ENCODE peak calls at places on chromosomes 7 and 10, in nine cellular contexts. One of them, this sample, is unnamed.

GRCh38 chr7:111266613-111267012 is 175.7 kb downstream of the LRRN3 start:
- DNase-seq in heart right ventricle: no peak
- DNase-seq in Caco-2: no peak
- DNase-seq in fibroblast of lung: peak
- DNase-seq in CD8-positive, alpha-beta T cell: no peak
- DNase-seq in HFF-Myc: peak
- DNase-seq in fibroblast of mammary gland: peak
- DNase-seq in BJ: peak
- DNase-seq in pancreas: no peak
- DNase-seq in this sample: peak

GRCh38 chr7:91527460-91527859 is 263.2 kb downstream of the FZD1 start:
- DNase-seq in fibroblast of lung: no peak
- DNase-seq in BJ: no peak
- DNase-seq in pancreas: no peak
- DNase-seq in CD8-positive, alpha-beta T cell: no peak
- DNase-seq in Caco-2: no peak
- DNase-seq in heart right ventricle: no peak
- DNase-seq in HFF-Myc: no peak
- DNase-seq in fibroblast of mammary gland: no peak
- DNase-seq in this sample: no peak

GRCh38 chr10:26810435-26811026 is 50.2 kb downstream of the ABI1 start:
- DNase-seq in BJ: no peak
- DNase-seq in CD8-positive, alpha-beta T cell: no peak
- DNase-seq in pancreas: no peak
- DNase-seq in Caco-2: no peak
- DNase-seq in fibroblast of lung: no peak
- DNase-seq in HFF-Myc: peak
- DNase-seq in fibroblast of mammary gland: peak
- DNase-seq in heart right ventricle: no peak
- DNase-seq in this sample: no peak

GRCh38 chr7:136294977-136295376 is 317.8 kb upstream of the MTPN start:
- DNase-seq in fibroblast of lung: no peak
- DNase-seq in fibroblast of mammary gland: no peak
- DNase-seq in Caco-2: no peak
- DNase-seq in pancreas: no peak
- DNase-seq in CD8-positive, alpha-beta T cell: no peak
- DNase-seq in HFF-Myc: no peak
- DNase-seq in heart right ventricle: no peak
- DNase-seq in BJ: no peak
- DNase-seq in this sample: no peak

GRCh38 chr7:1566687-1567081 is 3.1 kb downstream of the PSMG3 start:
- DNase-seq in Caco-2: no peak
- DNase-seq in heart right ventricle: no peak
- DNase-seq in fibroblast of mammary gland: no peak
- DNase-seq in HFF-Myc: no peak
- DNase-seq in pancreas: no peak
- DNase-seq in CD8-positive, alpha-beta T cell: no peak
- DNase-seq in fibroblast of lung: no peak
- DNase-seq in BJ: no peak
- DNase-seq in this sample: no peak

GRCh38 chr7:98165827-98166667 is 45.2 kb upstream of the BHLHA15 start:
- DNase-seq in BJ: no peak
- DNase-seq in CD8-positive, alpha-beta T cell: peak
- DNase-seq in heart right ventricle: peak
- DNase-seq in pancreas: peak
- DNase-seq in fibroblast of mammary gland: peak
- DNase-seq in fibroblast of lung: peak
- DNase-seq in HFF-Myc: no peak
- DNase-seq in Caco-2: peak
- DNase-seq in this sample: peak

GRCh38 chr10:86346794-86347665 is 19.6 kb downstream of the GRID1 start:
- DNase-seq in BJ: no peak
- DNase-seq in Caco-2: peak
- DNase-seq in CD8-positive, alpha-beta T cell: no peak
- DNase-seq in heart right ventricle: no peak
- DNase-seq in fibroblast of mammary gland: no peak
- DNase-seq in fibroblast of lung: no peak
- DNase-seq in HFF-Myc: no peak
- DNase-seq in pancreas: no peak
- DNase-seq in this sample: no peak

GRCh38 chr7:77727936-77728701 is 31.9 kb downstream of the RSBN1L start:
- DNase-seq in heart right ventricle: no peak
- DNase-seq in HFF-Myc: peak
- DNase-seq in fibroblast of mammary gland: peak
- DNase-seq in Caco-2: no peak
- DNase-seq in CD8-positive, alpha-beta T cell: no peak
- DNase-seq in BJ: peak
- DNase-seq in pancreas: no peak
- DNase-seq in fibroblast of lung: peak
- DNase-seq in this sample: peak

GRCh38 chr10:79457256-79457785 is 11.9 kb upstream of the ZCCHC24 start:
- DNase-seq in CD8-positive, alpha-beta T cell: no peak
- DNase-seq in heart right ventricle: no peak
- DNase-seq in HFF-Myc: no peak
- DNase-seq in BJ: no peak
- DNase-seq in fibroblast of lung: no peak
- DNase-seq in Caco-2: no peak
- DNase-seq in fibroblast of mammary gland: no peak
- DNase-seq in pancreas: no peak
- DNase-seq in this sample: no peak

GRCh38 chr7:30596043-30596641 is 1.5 kb downstream of the GARS1 start:
- DNase-seq in CD8-positive, alpha-beta T cell: no peak
- DNase-seq in BJ: no peak
- DNase-seq in pancreas: no peak
- DNase-seq in Caco-2: no peak
- DNase-seq in fibroblast of lung: peak
- DNase-seq in heart right ventricle: no peak
- DNase-seq in fibroblast of mammary gland: peak
- DNase-seq in HFF-Myc: no peak
- DNase-seq in this sample: peak

GRCh38 chr10:122034149-122034756 is 45.3 kb downstream of the TACC2 start:
- DNase-seq in heart right ventricle: no peak
- DNase-seq in fibroblast of lung: peak
- DNase-seq in Caco-2: no peak
- DNase-seq in pancreas: no peak
- DNase-seq in CD8-positive, alpha-beta T cell: no peak
- DNase-seq in fibroblast of mammary gland: peak
- DNase-seq in BJ: no peak
- DNase-seq in HFF-Myc: no peak
- DNase-seq in this sample: no peak

GRCh38 chr10:63502832-63503231 is 18.4 kb upstream of the REEP3 start:
- DNase-seq in BJ: no peak
- DNase-seq in pancreas: no peak
- DNase-seq in CD8-positive, alpha-beta T cell: no peak
- DNase-seq in HFF-Myc: no peak
- DNase-seq in Caco-2: no peak
- DNase-seq in fibroblast of mammary gland: no peak
- DNase-seq in fibroblast of lung: no peak
- DNase-seq in heart right ventricle: no peak
- DNase-seq in this sample: no peak

GRCh38 chr7:30136339-30136738 is 1.6 kb downstream of the MTURN start:
- DNase-seq in HFF-Myc: no peak
- DNase-seq in fibroblast of mammary gland: no peak
- DNase-seq in BJ: no peak
- DNase-seq in fibroblast of lung: no peak
- DNase-seq in heart right ventricle: no peak
- DNase-seq in Caco-2: no peak
- DNase-seq in pancreas: no peak
- DNase-seq in CD8-positive, alpha-beta T cell: no peak
- DNase-seq in this sample: no peak

GRCh38 chr10:13758302-13758701 is 171.5 kb downstream of the PRPF18 start:
- DNase-seq in pancreas: no peak
- DNase-seq in heart right ventricle: no peak
- DNase-seq in HFF-Myc: peak
- DNase-seq in BJ: no peak
- DNase-seq in Caco-2: peak
- DNase-seq in CD8-positive, alpha-beta T cell: no peak
- DNase-seq in fibroblast of lung: peak
- DNase-seq in fibroblast of mammary gland: peak
- DNase-seq in this sample: peak

GRCh38 chr7:93115796-93116195 is 2.0 kb downstream of the SAMD9 start:
- DNase-seq in CD8-positive, alpha-beta T cell: no peak
- DNase-seq in fibroblast of lung: peak
- DNase-seq in Caco-2: no peak
- DNase-seq in pancreas: no peak
- DNase-seq in fibroblast of mammary gland: peak
- DNase-seq in HFF-Myc: peak
- DNase-seq in heart right ventricle: no peak
- DNase-seq in BJ: peak
- DNase-seq in this sample: peak

GRCh38 chr10:70053212-70053895 is 708 bp downstream of the MACROH2A2 start:
- DNase-seq in BJ: no peak
- DNase-seq in fibroblast of lung: peak
- DNase-seq in pancreas: peak
- DNase-seq in HFF-Myc: no peak
- DNase-seq in Caco-2: no peak
- DNase-seq in heart right ventricle: peak
- DNase-seq in CD8-positive, alpha-beta T cell: no peak
- DNase-seq in fibroblast of mammary gland: no peak
- DNase-seq in this sample: peak

GRCh38 chr10:2980116-2980515 is 87.2 kb upstream of the PFKP start:
- DNase-seq in Caco-2: no peak
- DNase-seq in fibroblast of mammary gland: peak
- DNase-seq in CD8-positive, alpha-beta T cell: no peak
- DNase-seq in BJ: no peak
- DNase-seq in HFF-Myc: no peak
- DNase-seq in fibroblast of lung: peak
- DNase-seq in heart right ventricle: no peak
- DNase-seq in pancreas: no peak
- DNase-seq in this sample: peak

GRCh38 chr10:30384791-30385201 is 35.7 kb upstream of the MTPAP start:
- DNase-seq in heart right ventricle: no peak
- DNase-seq in CD8-positive, alpha-beta T cell: no peak
- DNase-seq in fibroblast of mammary gland: peak
- DNase-seq in Caco-2: no peak
- DNase-seq in fibroblast of lung: peak
- DNase-seq in BJ: no peak
- DNase-seq in pancreas: no peak
- DNase-seq in HFF-Myc: no peak
- DNase-seq in this sample: peak
- TF ChIP-seq CTCF in heart right ventricle: no peak
- TF ChIP-seq CTCF in CD8-positive, alpha-beta T cell: peak
- TF ChIP-seq CTCF in fibroblast of mammary gland: peak
- TF ChIP-seq CTCF in Caco-2: no peak
- TF ChIP-seq CTCF in fibroblast of lung: peak
- TF ChIP-seq CTCF in BJ: peak
- TF ChIP-seq CTCF in pancreas: no peak
- TF ChIP-seq CTCF in HFF-Myc: peak
- TF ChIP-seq CTCF in this sample: peak

DNA sequence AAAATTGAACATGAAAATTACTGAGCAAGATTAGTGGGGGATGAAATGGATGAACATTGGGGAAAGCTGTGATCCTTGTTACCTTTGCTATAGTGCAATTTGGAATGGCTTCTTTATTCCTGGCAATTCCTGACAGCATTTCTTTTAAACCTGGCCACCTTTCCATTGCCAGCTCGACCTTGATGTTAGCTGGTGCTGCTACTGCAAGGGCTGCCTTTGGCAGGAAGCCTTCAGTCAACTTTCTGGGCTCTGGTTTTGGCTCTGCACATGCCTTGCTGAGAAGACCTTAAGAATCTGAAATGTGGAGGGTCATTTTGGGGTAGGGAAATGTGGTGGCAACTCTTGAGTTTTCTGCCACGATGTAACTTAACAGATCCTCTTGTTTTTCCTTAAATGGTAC is 64.6 kb downstream of the KAT6B start:
- DNase-seq in BJ: no peak
- DNase-seq in fibroblast of mammary gland: no peak
- DNase-seq in Caco-2: no peak
- DNase-seq in pancreas: peak
- DNase-seq in fibroblast of lung: no peak
- DNase-seq in CD8-positive, alpha-beta T cell: no peak
- DNase-seq in HFF-Myc: no peak
- DNase-seq in heart right ventricle: no peak
- DNase-seq in this sample: no peak
- H3K4me3 ChIP-seq in BJ: no peak
- H3K4me3 ChIP-seq in fibroblast of mammary gland: no peak
- H3K4me3 ChIP-seq in Caco-2: no peak
- H3K4me3 ChIP-seq in pancreas: no peak
- H3K4me3 ChIP-seq in fibroblast of lung: no peak
- H3K4me3 ChIP-seq in CD8-positive, alpha-beta T cell: no peak
- H3K4me3 ChIP-seq in HFF-Myc: no peak
- H3K4me3 ChIP-seq in heart right ventricle: no peak
- H3K4me3 ChIP-seq in this sample: no peak

GRCh38 chr7:79988642-79989041 is 146.0 kb upstream of the GNAI1 start:
- DNase-seq in fibroblast of lung: peak
- DNase-seq in pancreas: no peak
- DNase-seq in CD8-positive, alpha-beta T cell: no peak
- DNase-seq in HFF-Myc: no peak
- DNase-seq in fibroblast of mammary gland: peak
- DNase-seq in Caco-2: no peak
- DNase-seq in BJ: no peak
- DNase-seq in heart right ventricle: no peak
- DNase-seq in this sample: peak
- TF ChIP-seq CTCF in fibroblast of lung: no peak
- TF ChIP-seq CTCF in pancreas: no peak
- TF ChIP-seq CTCF in CD8-positive, alpha-beta T cell: no peak
- TF ChIP-seq CTCF in HFF-Myc: no peak
- TF ChIP-seq CTCF in fibroblast of mammary gland: no peak
- TF ChIP-seq CTCF in Caco-2: no peak
- TF ChIP-seq CTCF in BJ: no peak
- TF ChIP-seq CTCF in heart right ventricle: no peak
- TF ChIP-seq CTCF in this sample: no peak

DNA sequence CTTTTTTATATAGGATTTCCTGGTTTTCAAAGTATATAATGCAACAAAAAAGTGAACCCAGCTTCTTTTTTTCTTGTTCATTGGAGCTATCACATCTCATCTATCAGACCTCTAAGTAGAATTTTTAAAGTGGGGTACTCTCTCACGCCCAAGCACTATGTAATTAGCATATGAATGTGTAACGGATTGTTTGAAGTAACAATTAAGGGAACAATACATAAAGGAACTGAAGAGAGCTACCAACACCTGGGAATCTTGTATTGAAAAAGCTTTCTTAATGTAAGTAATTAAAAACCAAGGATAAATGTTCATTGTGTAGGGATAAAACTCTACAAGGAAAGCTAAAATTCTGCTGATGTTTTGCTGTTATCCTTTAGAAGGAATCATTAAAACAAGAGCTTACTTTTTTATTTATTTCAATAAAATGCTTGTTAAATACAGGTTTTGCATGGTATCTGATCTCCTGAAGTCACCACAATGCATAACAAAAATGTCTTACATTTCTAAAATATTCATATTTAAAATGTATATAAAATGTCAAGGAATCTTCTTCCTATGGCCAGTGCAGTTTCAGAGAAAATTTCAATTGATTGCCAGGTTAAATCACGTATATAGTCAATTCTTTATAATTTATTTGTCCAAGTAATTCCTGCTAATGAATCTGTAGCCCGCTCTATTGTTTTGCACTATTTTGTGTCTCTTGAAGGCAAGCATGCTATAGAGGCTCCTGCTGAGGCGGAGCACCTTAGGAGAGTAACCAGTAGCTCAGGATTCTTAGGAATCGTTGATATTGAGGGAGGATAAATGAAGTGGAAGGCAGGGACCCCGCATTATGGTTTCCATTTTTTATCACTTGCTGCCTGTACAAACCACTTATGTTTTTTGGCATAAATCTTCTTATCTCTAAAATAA is 51.6 kb downstream of the PTPRZ1 start:
- DNase-seq in pancreas: no peak
- DNase-seq in Caco-2: no peak
- DNase-seq in CD8-positive, alpha-beta T cell: no peak
- DNase-seq in BJ: no peak
- DNase-seq in fibroblast of lung: no peak
- DNase-seq in HFF-Myc: no peak
- DNase-seq in fibroblast of mammary gland: no peak
- DNase-seq in heart right ventricle: no peak
- DNase-seq in this sample: no peak
- H3K4me3 ChIP-seq in pancreas: no peak
- H3K4me3 ChIP-seq in Caco-2: no peak
- H3K4me3 ChIP-seq in CD8-positive, alpha-beta T cell: no peak
- H3K4me3 ChIP-seq in BJ: no peak
- H3K4me3 ChIP-seq in fibroblast of lung: no peak
- H3K4me3 ChIP-seq in HFF-Myc: no peak
- H3K4me3 ChIP-seq in fibroblast of mammary gland: no peak
- H3K4me3 ChIP-seq in heart right ventricle: no peak
- H3K4me3 ChIP-seq in this sample: no peak

This sample was measured in cardiac fibroblast.